ENCODE peak calls at places on chromosomes 2 and 18, in six cellular contexts. F, H, V, R, G and C are unnamed samples.

GRCh38 chr2:235543851-235544686 is 50.2 kb downstream of the AGAP1 start:
- DNase-seq in F (no peak), H (no peak), V (no peak), R (no peak), G (no peak), C (no peak)

GRCh38 chr2:159218389-159218788 is 68.1 kb downstream of the WDSUB1 start:
- DNase-seq in F (no peak), H (no peak), V (no peak), R (no peak), G (no peak), C (no peak)

GRCh38 chr2:122447237-122447636 is 691.8 kb downstream of the TSN start:
- DNase-seq in F (no peak), H (no peak), V (no peak), R (no peak), G (no peak), C (no peak)

GRCh38 chr2:121686218-121686617 is 37.0 kb upstream of the CLASP1 start:
- DNase-seq in F (no peak), H (no peak), V (no peak), R (no peak), G (no peak), C (no peak)

GRCh38 chr2:70418514-70418913 is 116.6 kb upstream of the FAM136A start:
- DNase-seq in F (no peak), H (no peak), V (peak; percentile 7), R (peak; percentile 34), G (no peak), C (no peak)

GRCh38 chr2:238908960-238909951 is 61.4 kb downstream of the TWIST2 start:
- DNase-seq in F (no peak), H (no peak), V (no peak), R (peak; percentile 46), G (no peak), C (no peak)

GRCh38 chr18:43578636-43579203 is 301.4 kb upstream of the SYT4 start:
- DNase-seq in F (no peak), H (no peak), V (no peak), R (no peak), G (no peak), C (no peak)

GRCh38 chr18:75407468-75408437 is 19.8 kb downstream of the SMIM21 start:
- DNase-seq in F (no peak), H (peak; percentile 18), V (no peak), R (peak; percentile 25), G (no peak), C (no peak)

GRCh38 chr2:189633392-189633811 is 27.9 kb upstream of the ASNSD1 start:
- DNase-seq in F (no peak), H (no peak), V (no peak), R (no peak), G (peak; percentile 44), C (no peak)

GRCh38 chr2:95351080-95351915 is 51.2 kb upstream of the FAHD2A start:
- DNase-seq in F (no peak), H (no peak), V (no peak), R (no peak), G (peak; percentile 4), C (no peak)

GRCh38 chr2:117557626-117558025 is 256.9 kb upstream of the DDX18 start:
- DNase-seq in F (no peak), H (no peak), V (no peak), R (no peak), G (no peak), C (no peak)

GRCh38 chr2:121185571-121186074 is 99.4 kb downstream of the TFCP2L1 start:
- DNase-seq in F (peak; percentile 8), H (no peak), V (no peak), R (no peak), G (no peak), C (no peak)

GRCh38 chr2:231397011-231397927 is 1.8 kb downstream of the B3GNT7 start:
- DNase-seq in F (no peak), H (no peak), V (no peak), R (no peak), G (no peak), C (no peak)

GRCh38 chr2:124309563-124310138 is 284.6 kb downstream of the CNTNAP5 start:
- DNase-seq in F (no peak), H (no peak), V (no peak), R (no peak), G (no peak), C (no peak)

GRCh38 chr18:61910101-61910500 is 17.3 kb upstream of the RNF152 start:
- DNase-seq in F (no peak), H (no peak), V (no peak), R (no peak), G (no peak), C (no peak)

GRCh38 chr2:71662665-71663394 is 209.5 kb downstream of the DYSF start:
- DNase-seq in F (no peak), H (no peak), V (no peak), R (no peak), G (no peak), C (peak; percentile 19)

GRCh38 chr2:102048465-102048864 is 56.7 kb downstream of the IL1R2 start:
- DNase-seq in F (no peak), H (no peak), V (no peak), R (peak; percentile 75), G (peak; percentile 87), C (no peak)

GRCh38 chr2:133886735-133887675 is 318.7 kb upstream of the NCKAP5 start:
- DNase-seq in F (peak; percentile 70), H (peak; percentile 89), V (peak; percentile 76), R (peak; percentile 91), G (peak; percentile 82), C (peak; percentile 54)

GRCh38 chr18:77004555-77005380 is 127.8 kb downstream of the MBP start:
- DNase-seq in F (no peak), H (no peak), V (no peak), R (peak; percentile 13), G (no peak), C (no peak)

GRCh38 chr18:13217971-13218375 is 587 bp upstream of the LDLRAD4 start:
- DNase-seq in F (no peak), H (no peak), V (no peak), R (peak; percentile 27), G (peak; percentile 60), C (no peak)

GRCh38 chr2:73134471-73134870 is 21.7 kb upstream of the RAB11FIP5 start:
- DNase-seq in F (no peak), H (no peak), V (no peak), R (no peak), G (no peak), C (no peak)

GRCh38 chr18:23067236-23067635 is 68.0 kb upstream of the CABLES1 start:
- DNase-seq in F (no peak), H (no peak), V (peak; percentile 32), R (no peak), G (no peak), C (no peak)

GRCh38 chr2:5285891-5286290 is 406.3 kb upstream of the SOX11 start:
- DNase-seq in F (no peak), H (no peak), V (no peak), R (no peak), G (no peak), C (no peak)

GRCh38 chr2:55459278-55459677 is 39.6 kb upstream of the CCDC88A start:
- DNase-seq in F (no peak), H (no peak), V (no peak), R (no peak), G (no peak), C (no peak)

GRCh38 chr2:241467777-241468570 is 40.4 kb downstream of the STK25 start:
- DNase-seq in F (no peak), H (no peak), V (no peak), R (no peak), G (no peak), C (no peak)

GRCh38 chr18:63697261-63697660 is 5.5 kb upstream of the SERPINB11 start:
- DNase-seq in F (no peak), H (no peak), V (no peak), R (no peak), G (no peak), C (no peak)
- H3K27ac ChIP-seq in F (no peak overlapping the region), H (no peak overlapping the region), V (no peak overlapping the region), R (no peak overlapping the region), G (no peak overlapping the region), C (no peak overlapping the region)

GRCh38 chr2:15731213-15731888 is 139.7 kb downstream of the DDX1 start:
- DNase-seq in F (no peak), H (no peak), V (no peak), R (no peak), G (no peak), C (no peak)

GRCh38 chr2:15729709-15730544 is 138.3 kb downstream of the DDX1 start:
- DNase-seq in F (no peak), H (no peak), V (no peak), R (no peak), G (no peak), C (no peak)

GRCh38 chr2:15730545-15731212 is 139.0 kb downstream of the DDX1 start:
- DNase-seq in F (peak; percentile 81), H (peak; percentile 91), V (no peak), R (peak; percentile 91), G (peak; percentile 98), C (peak; percentile 86)

GRCh38 chr2:15732341-15733077 is 140.8 kb downstream of the DDX1 start:
- DNase-seq in F (no peak), H (no peak), V (peak; percentile 21), R (no peak), G (no peak), C (no peak)

GRCh38 chr2:15731889-15732271 is 140.2 kb downstream of the DDX1 start:
- DNase-seq in F (no peak), H (no peak), V (no peak), R (no peak), G (no peak), C (no peak)
- H3K4me1 ChIP-seq in F (peaks cover 13% of the 10 kb centered on the region), H (peaks cover 49% of the 10 kb centered on the region), V (peaks cover 10% of the 10 kb centered on the region), R (peaks cover 24% of the 10 kb centered on the region), G (peaks cover 27% of the 10 kb centered on the region), C (peaks cover 10% of the 10 kb centered on the region)

GRCh38 chr2:144481109-144481508 is 38.8 kb downstream of the ZEB2 start:
- DNase-seq in F (no peak), H (no peak), V (no peak), R (no peak), G (no peak), C (no peak)
- H3K27ac ChIP-seq in F (no peak overlapping the region), H (no peak overlapping the region), V (no peak overlapping the region), R (no peak overlapping the region), G (peak overlapping the region; percentile 38), C (no peak overlapping the region)

GRCh38 chr2:132881540-132881939 is 211.5 kb upstream of the LYPD1 start:
- DNase-seq in F (no peak), H (no peak), V (no peak), R (no peak), G (no peak), C (no peak)
- H3K4me1 ChIP-seq in F (no peaks in the 10 kb centered on the region), H (no peaks in the 10 kb centered on the region), V (no peaks in the 10 kb centered on the region), R (no peaks in the 10 kb centered on the region), G (no peaks in the 10 kb centered on the region), C (no peaks in the 10 kb centered on the region)

GRCh38 chr2:66581461-66582363 is 146.8 kb downstream of the MEIS1 start:
- DNase-seq in F (no peak), H (peak; percentile 28), V (no peak), R (no peak), G (peak; percentile 65), C (peak; percentile 33)

GRCh38 chr2:66582364-66582974 is 147.5 kb downstream of the MEIS1 start:
- DNase-seq in F (no peak), H (no peak), V (no peak), R (no peak), G (peak; percentile 36), C (no peak)

GRCh38 chr2:66582975-66583842 is 148.3 kb downstream of the MEIS1 start:
- DNase-seq in F (no peak), H (no peak), V (peak; percentile 1), R (no peak), G (peak; percentile 39), C (no peak)

GRCh38 chr2:66585616-66586015 is 150.7 kb downstream of the MEIS1 start:
- DNase-seq in F (no peak), H (no peak), V (no peak), R (no peak), G (no peak), C (no peak)

GRCh38 chr2:66584011-66584410 is 149.1 kb downstream of the MEIS1 start:
- DNase-seq in F (no peak), H (no peak), V (no peak), R (no peak), G (peak; percentile 40), C (no peak)
- H3K27ac ChIP-seq in F (no peak overlapping the region), H (peak overlapping the region; percentile 44), V (no peak overlapping the region), R (no peak overlapping the region), G (peak overlapping the region; percentile 95), C (no peak overlapping the region)